ENCODE peak calls at places on chromosomes 11 and 22, in five cellular contexts. K is endodermal cell; N is thoracic aorta; L is CD4-positive, alpha-beta T cell; J is hepatocyte. R is an unnamed sample.

GRCh38 chr22:42101186-42101585 is 10.6 kb upstream of the NDUFA6 start:
- DNase-seq in K (no peak), N (no peak), L (no peak), J (no peak), R (no peak)

GRCh38 chr11:98036810-98037209 is 983.9 kb upstream of the CNTN5 start:
- DNase-seq in K (no peak), N (no peak), L (no peak), J (no peak), R (no peak)

GRCh38 chr11:280762-281485 is 2.7 kb downstream of the NLRP6 start:
- DNase-seq in K (peak), N (no peak), L (no peak), J (no peak), R (no peak)

GRCh38 chr22:50498322-50498861 is 9.1 kb downstream of the LMF2 start:
- DNase-seq in K (peak), N (no peak), L (peak), J (peak), R (peak)

GRCh38 chr11:46321757-46322156 is 25.5 kb upstream of the DGKZ start:
- DNase-seq in K (no peak), N (no peak), L (no peak), J (no peak), R (no peak)

GRCh38 chr11:27008811-27009535 is 15.1 kb downstream of the FIBIN start:
- DNase-seq in K (no peak), N (no peak), L (no peak), J (no peak), R (no peak)

GRCh38 chr11:111353776-111354600 is 25.1 kb downstream of the POU2AF1 start:
- DNase-seq in K (no peak), N (no peak), L (no peak), J (no peak), R (no peak)

GRCh38 chr22:20422965-20423635 is 14.5 kb downstream of the SCARF2 start:
- DNase-seq in K (no peak), N (no peak), L (no peak), J (peak), R (no peak)

GRCh38 chr11:116930177-116930576 is 92.8 kb upstream of the APOA1 start:
- DNase-seq in K (peak), N (no peak), L (peak), J (peak), R (peak)

GRCh38 chr11:118366287-118366686 is 6.9 kb downstream of the UBE4A start:
- DNase-seq in K (no peak), N (no peak), L (no peak), J (no peak), R (no peak)

GRCh38 chr11:15233386-15233785 is 118.7 kb downstream of the INSC start:
- DNase-seq in K (no peak), N (no peak), L (no peak), J (no peak), R (no peak)

GRCh38 chr11:109236696-109237095 is 185.3 kb upstream of the C11orf87 start:
- DNase-seq in K (no peak), N (no peak), L (no peak), J (no peak), R (no peak)

GRCh38 chr11:12090761-12091261 is 19.6 kb upstream of the MICAL2 start:
- DNase-seq in K (no peak), N (no peak), L (no peak), J (peak), R (no peak)

GRCh38 chr11:64745523-64746328 is 1.8 kb upstream of the RASGRP2 start:
- DNase-seq in K (peak), N (peak), L (peak), J (peak), R (peak)

GRCh38 chr11:112318193-112318592 is 57.5 kb upstream of the PLET1 start:
- DNase-seq in K (no peak), N (no peak), L (no peak), J (peak), R (no peak)

GRCh38 chr11:4523666-4524065 is 21.3 kb upstream of the OR52M1 start:
- DNase-seq in K (no peak), N (no peak), L (no peak), J (no peak), R (no peak)

GRCh38 chr22:46122511-46122971 is 27.8 kb upstream of the PPARA start:
- DNase-seq in K (peak), N (no peak), L (peak), J (peak), R (peak)

GRCh38 chr22:27349456-27349855 is 452.1 kb downstream of the MN1 start:
- DNase-seq in K (no peak), N (no peak), L (no peak), J (no peak), R (no peak)

GRCh38 chr11:18248561-18248960 is at the start of gene SAA2:
- DNase-seq in K (no peak), N (no peak), L (no peak), J (no peak), R (peak)

GRCh38 chr11:69000831-69001245 is 12.2 kb downstream of the MRGPRF start:
- DNase-seq in K (peak), N (no peak), L (no peak), J (peak), R (no peak)

GRCh38 chr11:77407613-77408012 is 66.3 kb downstream of the PAK1 start:
- DNase-seq in K (no peak), N (peak), L (no peak), J (peak), R (no peak)

GRCh38 chr11:76689313-76689712 is 18.8 kb upstream of the LRRC32 start:
- DNase-seq in K (no peak), N (no peak), L (no peak), J (no peak), R (no peak)

GRCh38 chr22:27575348-27575747 is 226.2 kb downstream of the MN1 start:
- DNase-seq in K (no peak), N (no peak), L (no peak), J (no peak), R (no peak)

GRCh38 chr11:69512136-69512535 is 30.7 kb downstream of the LINC01488 start:
- DNase-seq in K (no peak), N (no peak), L (no peak), J (no peak), R (no peak)

GRCh38 chr11:122032317-122032716 is 83.7 kb downstream of the BLID start:
- DNase-seq in K (no peak), N (no peak), L (no peak), J (no peak), R (no peak)

GRCh38 chr11:304915-305833 is 2.4 kb upstream of the IFITM2 start:
- DNase-seq in K (peak), N (no peak), L (peak), J (peak), R (peak)

GRCh38 chr11:60747359-60747873 is 9.3 kb upstream of the MS4A15 start:
- DNase-seq in K (no peak), N (no peak), L (no peak), J (no peak), R (no peak)

GRCh38 chr11:12066056-12066798 is 44.2 kb upstream of the MICAL2 start:
- DNase-seq in K (peak), N (peak), L (no peak), J (peak), R (no peak)

GRCh38 chr11:108278546-108278945 is 55.7 kb downstream of the ATM start:
- DNase-seq in K (peak), N (no peak), L (no peak), J (no peak), R (no peak)

GRCh38 chr11:129992161-129992944 is 10.3 kb downstream of the PRDM10 start:
- DNase-seq in K (peak), N (no peak), L (peak), J (peak), R (peak)

GRCh38 chr22:23604939-23605712 is 25.0 kb upstream of the IGLL1 start:
- DNase-seq in K (no peak), N (no peak), L (no peak), J (peak), R (no peak)

GRCh38 chr11:67281552-67282150 is 7.5 kb upstream of the ANKRD13D start:
- DNase-seq in K (no peak), N (no peak), L (no peak), J (no peak), R (no peak)
- TF ChIP-seq CTCF in K (no peak), N (no peak), L (no peak), J (no peak), R (no peak)

GRCh38 chr22:17007852-17008731 is at the start of gene GAB4:
- DNase-seq in K (no peak), N (no peak), L (no peak), J (no peak), R (no peak)

GRCh38 chr22:17007257-17007656 is 765 bp downstream of the GAB4 start:
- DNase-seq in K (peak), N (no peak), L (no peak), J (no peak), R (peak)

GRCh38 chr22:17013396-17014100 is 5.5 kb upstream of the GAB4 start:
- DNase-seq in K (no peak), N (no peak), L (no peak), J (no peak), R (peak)

GRCh38 chr22:17012267-17012666 is 4.2 kb upstream of the GAB4 start:
- DNase-seq in K (no peak), N (no peak), L (no peak), J (no peak), R (no peak)

DNA sequence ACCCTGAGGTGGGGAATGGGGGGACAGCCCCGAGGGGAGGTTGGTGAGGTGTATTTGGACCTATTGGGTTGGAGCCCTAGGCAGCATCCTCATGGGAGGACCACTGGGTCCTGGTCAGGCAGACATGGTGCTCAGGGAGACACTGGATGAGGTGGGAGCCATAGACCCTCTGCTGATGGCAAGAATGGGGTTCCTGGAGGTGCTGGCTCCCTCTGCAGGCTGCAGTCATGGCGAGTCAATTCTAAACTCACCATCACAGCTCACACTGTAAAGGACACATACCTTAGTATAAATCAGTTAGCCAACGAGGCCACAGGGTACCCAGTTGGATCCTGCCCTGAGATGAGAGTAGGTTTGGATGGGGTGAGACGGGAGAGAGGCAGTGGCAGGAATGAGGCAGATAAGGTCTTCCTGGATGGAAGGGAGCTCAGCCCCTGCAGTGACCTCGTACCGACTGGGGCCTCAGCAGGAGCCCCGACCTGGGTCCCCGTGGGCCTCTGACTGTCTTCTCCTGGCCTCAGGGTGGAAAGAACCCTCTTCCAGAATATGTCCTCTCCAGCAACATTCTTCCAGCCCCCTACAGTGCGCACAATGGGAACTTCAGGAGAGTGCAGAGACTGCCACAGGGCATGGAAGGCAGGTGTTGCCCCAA is 1.7 kb upstream of the GAB4 start:
- DNase-seq in K (peak), N (no peak), L (no peak), J (no peak), R (no peak)
- TF ChIP-seq CTCF in K (peak), N (no peak), L (no peak), J (no peak), R (peak)

GRCh38 chr22:30649430-30650007 is 13.9 kb downstream of the SLC35E4 start:
- DNase-seq in K (peak), N (no peak), L (peak), J (peak), R (peak)
- TF ChIP-seq CTCF in K (peak), N (no peak), L (no peak), J (no peak), R (no peak)

GRCh38 chr22:26086359-26086758 is 82.9 kb upstream of the SEZ6L start:
- DNase-seq in K (no peak), N (no peak), L (no peak), J (no peak), R (no peak)
- TF ChIP-seq CTCF in K (peak), N (no peak), L (no peak), J (peak), R (no peak)

GRCh38 chr11:9137293-9138132 is 46.1 kb upstream of the SCUBE2 start:
- DNase-seq in K (peak), N (peak), L (peak), J (peak), R (peak)
- TF ChIP-seq CTCF in K (peak), N (peak), L (peak), J (peak), R (peak)

GRCh38 chr22:39556970-39557811 is 13.4 kb upstream of the CACNA1I start:
- DNase-seq in K (peak), N (no peak), L (peak), J (peak), R (no peak)
- TF ChIP-seq CTCF in K (no peak), N (no peak), L (peak), J (peak), R (peak)

GRCh38 chr11:33529461-33529860 is 171.2 kb downstream of the C11orf91 start:
- DNase-seq in K (no peak), N (no peak), L (no peak), J (no peak), R (no peak)

GRCh38 chr11:33520103-33520502 is 180.5 kb downstream of the C11orf91 start:
- DNase-seq in K (no peak), N (no peak), L (no peak), J (no peak), R (no peak)

GRCh38 chr11:33521384-33521783 is 179.2 kb downstream of the C11orf91 start:
- DNase-seq in K (no peak), N (no peak), L (no peak), J (no peak), R (no peak)

GRCh38 chr11:33530824-33531223 is 169.8 kb downstream of the C11orf91 start:
- DNase-seq in K (no peak), N (no peak), L (no peak), J (no peak), R (no peak)

DNA sequence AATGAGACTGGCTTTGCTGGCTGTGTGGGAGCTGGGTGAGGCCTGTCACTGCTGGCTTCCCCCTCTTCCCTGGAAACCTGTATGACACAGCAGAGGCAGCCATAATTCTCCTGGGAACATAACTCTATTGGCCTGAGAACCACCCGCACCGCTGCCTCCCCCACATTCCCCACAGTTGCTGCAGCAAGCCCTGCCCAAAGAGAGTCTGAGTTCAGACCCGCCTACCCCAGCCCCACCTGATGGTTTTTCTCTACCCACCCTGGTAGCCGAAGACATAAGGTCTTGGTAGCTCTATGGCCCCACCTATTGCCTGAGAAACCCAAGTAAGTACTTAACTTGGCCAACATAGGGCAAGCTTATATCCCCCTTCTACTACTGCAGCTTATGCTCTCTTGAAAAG is 174.8 kb downstream of the C11orf91 start:
- DNase-seq in K (peak), N (no peak), L (no peak), J (no peak), R (no peak)
- TF ChIP-seq CTCF in K (peak), N (no peak), L (no peak), J (no peak), R (no peak)

GRCh38 chr22:36386351-36386899 is 1.3 kb downstream of the MYH9 start:
- DNase-seq in K (no peak), N (no peak), L (no peak), J (peak), R (peak)

GRCh38 chr22:36383110-36383581 is 4.6 kb downstream of the MYH9 start:
- DNase-seq in K (no peak), N (no peak), L (peak), J (no peak), R (peak)

GRCh38 chr22:36385491-36386350 is 2.0 kb downstream of the MYH9 start:
- DNase-seq in K (no peak), N (peak), L (no peak), J (peak), R (no peak)

GRCh38 chr22:36386900-36387663 is 685 bp downstream of the MYH9 start:
- DNase-seq in K (peak), N (no peak), L (no peak), J (peak), R (peak)

DNA sequence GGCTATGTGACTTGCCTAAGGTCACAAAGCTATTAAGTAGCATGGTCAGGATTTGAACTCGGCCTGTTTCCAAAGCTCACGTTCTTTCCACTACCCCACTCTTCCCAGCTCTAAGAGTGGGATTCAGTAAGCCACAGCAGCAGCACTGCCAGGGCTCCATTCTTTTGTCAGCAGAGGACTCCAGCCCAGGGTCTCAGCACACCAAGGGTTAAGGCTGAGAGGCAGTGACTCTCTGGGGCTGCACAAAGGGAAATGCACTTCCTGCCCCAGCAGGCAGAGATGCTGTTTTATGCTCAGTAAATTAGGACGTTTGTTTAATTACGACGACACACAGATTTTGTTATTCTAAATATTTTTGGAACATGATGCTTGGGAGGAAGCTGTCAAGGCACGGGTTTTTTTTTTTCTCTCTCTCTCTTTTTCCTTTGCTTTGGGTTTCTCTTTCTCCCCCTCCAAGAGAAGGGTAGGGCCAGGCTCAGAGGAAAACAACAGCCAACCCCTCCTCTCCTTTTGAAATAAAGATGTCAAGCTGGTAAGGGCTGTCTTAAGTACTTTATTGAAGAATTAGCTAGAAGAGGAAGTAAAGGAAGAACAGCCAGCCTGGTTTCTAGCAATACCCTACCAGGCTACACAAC is 2.9 kb downstream of the MYH9 start:
- DNase-seq in K (peak), N (no peak), L (no peak), J (no peak), R (no peak)
- TF ChIP-seq CTCF in K (peak), N (peak), L (peak), J (peak), R (no peak)

GRCh38 chr22:49149721-49150608 is 677.7 kb downstream of the BRD1 start:
- DNase-seq in K (peak), N (no peak), L (no peak), J (no peak), R (no peak)
- TF ChIP-seq CTCF in K (no peak), N (no peak), L (no peak), J (no peak), R (no peak)

DNA sequence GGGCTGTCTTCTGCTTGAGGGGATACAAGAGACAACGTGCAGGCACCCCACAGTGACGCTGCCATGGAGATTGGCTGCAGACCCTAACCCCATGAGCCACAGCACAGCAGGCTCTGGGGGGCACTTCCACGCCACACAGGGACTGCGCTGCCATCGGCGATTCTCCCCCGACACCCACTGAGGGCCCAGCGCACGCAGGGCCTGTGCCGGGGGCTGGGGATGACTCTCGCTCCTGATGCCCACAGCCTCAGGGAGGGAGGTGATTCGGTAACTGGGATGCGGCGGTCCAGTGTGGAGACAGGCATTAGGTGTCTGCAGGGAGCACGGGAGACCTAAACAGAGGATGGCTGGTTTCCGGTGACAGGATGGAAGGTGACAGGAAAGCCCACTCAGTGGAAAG is 37.8 kb downstream of the EFCAB6 start:
- DNase-seq in K (no peak), N (no peak), L (no peak), J (no peak), R (no peak)
- TF ChIP-seq CTCF in K (no peak), N (no peak), L (no peak), J (no peak), R (no peak)

R was measured in GM10248.